ENCODE peak calls at places on chromosomes 2 and 18, in five cellular contexts. One of them, this sample, is unnamed.

GRCh38 chr2:118848381-118849225 is 1.2 kb upstream of the EN1 start:
- DNase-seq in HCT116: no peak
- DNase-seq in HepG2: no peak
- DNase-seq in SK-N-SH: peak
- DNase-seq in GM12878: no peak
- DNase-seq in this sample: no peak

GRCh38 chr2:1746174-1747064 is 2.1 kb upstream of the PXDN start:
- DNase-seq in HCT116: no peak
- DNase-seq in HepG2: no peak
- DNase-seq in SK-N-SH: no peak
- DNase-seq in GM12878: no peak
- DNase-seq in this sample: no peak

GRCh38 chr2:66462196-66462825 is 27.4 kb downstream of the MEIS1 start:
- DNase-seq in HCT116: no peak
- DNase-seq in HepG2: no peak
- DNase-seq in SK-N-SH: no peak
- DNase-seq in GM12878: no peak
- DNase-seq in this sample: no peak

GRCh38 chr2:217396165-217396564 is 536.3 kb upstream of the TNP1 start:
- DNase-seq in HCT116: no peak
- DNase-seq in HepG2: no peak
- DNase-seq in SK-N-SH: no peak
- DNase-seq in GM12878: no peak
- DNase-seq in this sample: no peak

GRCh38 chr2:31354837-31355236 is 59.7 kb downstream of the XDH start:
- DNase-seq in HCT116: peak
- DNase-seq in HepG2: no peak
- DNase-seq in SK-N-SH: no peak
- DNase-seq in GM12878: no peak
- DNase-seq in this sample: no peak

GRCh38 chr2:189835855-189836558 is 51.8 kb downstream of the PMS1 start:
- DNase-seq in HCT116: no peak
- DNase-seq in HepG2: no peak
- DNase-seq in SK-N-SH: no peak
- DNase-seq in GM12878: no peak
- DNase-seq in this sample: no peak

GRCh38 chr2:4914551-4914950 is 777.6 kb upstream of the SOX11 start:
- DNase-seq in HCT116: no peak
- DNase-seq in HepG2: no peak
- DNase-seq in SK-N-SH: no peak
- DNase-seq in GM12878: no peak
- DNase-seq in this sample: no peak

GRCh38 chr2:23409246-23409645 is 24.3 kb downstream of the KLHL29 start:
- DNase-seq in HCT116: no peak
- DNase-seq in HepG2: no peak
- DNase-seq in SK-N-SH: no peak
- DNase-seq in GM12878: no peak
- DNase-seq in this sample: no peak

GRCh38 chr2:241254904-241255351 is 60.5 kb downstream of the HDLBP start:
- DNase-seq in HCT116: no peak
- DNase-seq in HepG2: no peak
- DNase-seq in SK-N-SH: no peak
- DNase-seq in GM12878: no peak
- DNase-seq in this sample: no peak

GRCh38 chr2:96356889-96357288 is 21.3 kb downstream of the NCAPH start:
- DNase-seq in HCT116: no peak
- DNase-seq in HepG2: no peak
- DNase-seq in SK-N-SH: no peak
- DNase-seq in GM12878: no peak
- DNase-seq in this sample: no peak

GRCh38 chr2:127196549-127196948 is 23.6 kb downstream of the CYP27C1 start:
- DNase-seq in HCT116: no peak
- DNase-seq in HepG2: no peak
- DNase-seq in SK-N-SH: no peak
- DNase-seq in GM12878: no peak
- DNase-seq in this sample: no peak

GRCh38 chr2:23096905-23097602 is 287.9 kb upstream of the KLHL29 start:
- DNase-seq in HCT116: no peak
- DNase-seq in HepG2: no peak
- DNase-seq in SK-N-SH: no peak
- DNase-seq in GM12878: no peak
- DNase-seq in this sample: no peak

GRCh38 chr2:127054996-127055785 is 51.8 kb downstream of the BIN1 start:
- DNase-seq in HCT116: no peak
- DNase-seq in HepG2: no peak
- DNase-seq in SK-N-SH: no peak
- DNase-seq in GM12878: no peak
- DNase-seq in this sample: no peak

GRCh38 chr2:37656512-37657423 is 14.7 kb downstream of the CDC42EP3 start:
- DNase-seq in HCT116: no peak
- DNase-seq in HepG2: no peak
- DNase-seq in SK-N-SH: no peak
- DNase-seq in GM12878: no peak
- DNase-seq in this sample: no peak

GRCh38 chr2:70095833-70096670 is 8.8 kb downstream of the PCBP1 start:
- DNase-seq in HCT116: no peak
- DNase-seq in HepG2: no peak
- DNase-seq in SK-N-SH: no peak
- DNase-seq in GM12878: no peak
- DNase-seq in this sample: no peak

GRCh38 chr2:226707500-226707899 is 92.1 kb downstream of the IRS1 start:
- DNase-seq in HCT116: no peak
- DNase-seq in HepG2: no peak
- DNase-seq in SK-N-SH: no peak
- DNase-seq in GM12878: no peak
- DNase-seq in this sample: no peak

GRCh38 chr18:55214534-55214933 is 255.3 kb upstream of the CCDC68 start:
- DNase-seq in HCT116: no peak
- DNase-seq in HepG2: no peak
- DNase-seq in SK-N-SH: no peak
- DNase-seq in GM12878: no peak
- DNase-seq in this sample: no peak

DNA sequence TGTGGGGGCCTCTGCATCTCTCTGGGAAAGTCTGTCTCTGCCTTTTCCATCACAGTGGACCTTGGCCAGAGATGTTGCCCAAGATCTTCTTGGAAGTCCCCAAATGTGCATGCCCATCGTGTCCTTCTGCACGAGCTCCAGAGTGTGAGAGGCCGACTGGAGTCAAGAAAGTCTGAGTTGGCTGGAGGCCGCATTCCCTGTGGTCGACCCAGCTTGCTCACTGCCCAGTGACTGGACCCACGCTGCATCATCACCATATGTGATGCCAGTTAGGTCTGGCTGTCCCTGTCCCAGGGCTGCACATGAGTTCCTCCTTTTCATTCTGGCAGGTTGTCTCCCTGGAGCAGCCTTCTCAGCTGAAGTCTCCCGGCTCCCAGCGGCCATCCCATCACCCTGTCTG is 93.8 kb downstream of the ARL4C start:
- DNase-seq in HCT116: no peak
- DNase-seq in HepG2: no peak
- DNase-seq in SK-N-SH: no peak
- DNase-seq in GM12878: no peak
- DNase-seq in this sample: no peak
- TF ChIP-seq ZBTB33 in HCT116: no peak
- TF ChIP-seq ZBTB33 in HepG2: no peak
- TF ChIP-seq ZBTB33 in SK-N-SH: no peak
- TF ChIP-seq ZBTB33 in GM12878: no peak
- TF ChIP-seq ZBTB33 in this sample: no peak

DNA sequence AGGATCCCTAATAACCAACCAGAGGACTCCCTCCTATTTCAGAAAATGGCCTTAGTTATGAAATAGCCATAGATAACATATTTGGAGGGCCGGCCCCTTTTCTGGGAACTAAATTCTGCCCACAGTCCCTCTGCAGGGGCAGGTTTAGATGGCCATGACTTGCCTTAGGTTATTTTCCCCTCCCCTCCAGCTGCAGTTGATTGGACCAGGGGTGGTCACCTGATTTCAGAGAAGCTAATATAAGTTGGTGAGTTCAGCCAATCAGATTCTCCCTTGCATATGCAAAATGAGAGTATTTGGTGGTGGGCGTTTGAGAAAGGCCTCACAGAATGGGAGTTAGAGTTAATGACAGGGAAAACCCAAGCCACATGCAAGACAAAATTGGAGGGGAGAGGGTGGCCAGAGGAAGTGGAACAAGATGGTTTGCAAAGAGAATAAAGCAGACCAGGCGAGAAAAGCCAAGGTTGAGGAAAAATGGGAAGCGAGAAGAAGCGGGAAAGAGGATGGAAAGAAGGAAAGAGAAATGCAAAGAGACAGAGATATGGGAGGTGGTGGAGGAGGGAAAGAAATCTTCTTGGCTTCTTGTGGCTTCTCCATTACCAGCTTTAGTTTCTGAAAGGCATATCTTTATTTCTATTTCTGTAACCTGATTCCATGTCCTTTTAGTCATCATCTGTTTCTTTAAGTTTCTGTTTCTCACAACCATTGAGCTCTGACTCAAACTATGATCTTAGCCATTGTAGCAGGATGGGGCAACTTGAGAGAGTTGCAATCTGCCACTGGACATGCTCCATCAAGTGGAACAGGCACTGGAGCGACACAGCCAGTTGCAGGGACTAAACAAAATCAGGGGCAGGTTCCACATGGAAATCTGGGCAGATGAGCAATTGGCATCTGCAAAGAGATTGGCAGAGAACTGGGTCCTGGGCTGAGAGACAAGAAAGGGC is 108.1 kb upstream of the SIX3 start:
- DNase-seq in HCT116: no peak
- DNase-seq in HepG2: no peak
- DNase-seq in SK-N-SH: no peak
- DNase-seq in GM12878: peak
- DNase-seq in this sample: no peak
- TF ChIP-seq ZBTB33 in HCT116: no peak
- TF ChIP-seq ZBTB33 in HepG2: no peak
- TF ChIP-seq ZBTB33 in SK-N-SH: no peak
- TF ChIP-seq ZBTB33 in GM12878: no peak
- TF ChIP-seq ZBTB33 in this sample: no peak

GRCh38 chr2:173118385-173118784 is 42.7 kb downstream of the MAP3K20 start:
- DNase-seq in HCT116: no peak
- DNase-seq in HepG2: no peak
- DNase-seq in SK-N-SH: no peak
- DNase-seq in GM12878: no peak
- DNase-seq in this sample: no peak
- TF ChIP-seq ZBTB33 in HCT116: no peak
- TF ChIP-seq ZBTB33 in HepG2: no peak
- TF ChIP-seq ZBTB33 in SK-N-SH: no peak
- TF ChIP-seq ZBTB33 in GM12878: no peak
- TF ChIP-seq ZBTB33 in this sample: no peak

GRCh38 chr2:231613054-231613654 is 20.5 kb downstream of the TEX44 start:
- DNase-seq in HCT116: no peak
- DNase-seq in HepG2: peak
- DNase-seq in SK-N-SH: no peak
- DNase-seq in GM12878: no peak
- DNase-seq in this sample: no peak

GRCh38 chr2:231613655-231614558 is 21.2 kb downstream of the TEX44 start:
- DNase-seq in HCT116: peak
- DNase-seq in HepG2: peak
- DNase-seq in SK-N-SH: peak
- DNase-seq in GM12878: peak
- DNase-seq in this sample: peak

GRCh38 chr2:231611273-231612198 is 18.9 kb downstream of the TEX44 start:
- DNase-seq in HCT116: peak
- DNase-seq in HepG2: peak
- DNase-seq in SK-N-SH: no peak
- DNase-seq in GM12878: no peak
- DNase-seq in this sample: peak

GRCh38 chr2:231614559-231615057 is 21.9 kb downstream of the TEX44 start:
- DNase-seq in HCT116: no peak
- DNase-seq in HepG2: no peak
- DNase-seq in SK-N-SH: peak
- DNase-seq in GM12878: no peak
- DNase-seq in this sample: no peak

GRCh38 chr2:231612199-231613053 is 19.8 kb downstream of the TEX44 start:
- DNase-seq in HCT116: peak
- DNase-seq in HepG2: peak
- DNase-seq in SK-N-SH: peak
- DNase-seq in GM12878: peak
- DNase-seq in this sample: peak
- TF ChIP-seq ZBTB33 in HCT116: peak
- TF ChIP-seq ZBTB33 in HepG2: no peak
- TF ChIP-seq ZBTB33 in SK-N-SH: peak
- TF ChIP-seq ZBTB33 in GM12878: no peak
- TF ChIP-seq ZBTB33 in this sample: peak

DNA sequence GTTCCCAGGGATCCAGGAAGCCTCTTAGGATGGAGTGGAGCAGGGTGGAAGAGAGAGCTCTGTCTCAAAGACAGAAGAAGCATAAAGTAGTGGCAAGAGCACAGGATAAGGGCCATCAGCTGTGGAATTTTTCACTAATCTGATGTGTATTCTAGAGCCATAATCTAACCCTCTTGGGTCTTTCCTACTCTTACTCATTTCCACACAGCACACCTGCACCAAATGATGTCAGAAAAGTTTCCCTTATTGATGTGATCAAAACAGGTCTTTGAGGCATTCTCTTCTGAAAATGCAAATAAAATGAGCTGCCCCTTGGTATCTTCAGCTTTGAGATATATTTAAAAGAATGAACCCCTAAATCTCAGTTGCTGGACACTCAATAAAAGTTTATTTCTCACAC is 415.1 kb upstream of the CHST9 start:
- DNase-seq in HCT116: no peak
- DNase-seq in HepG2: no peak
- DNase-seq in SK-N-SH: no peak
- DNase-seq in GM12878: no peak
- DNase-seq in this sample: no peak
- TF ChIP-seq ZBTB33 in HCT116: no peak
- TF ChIP-seq ZBTB33 in HepG2: no peak
- TF ChIP-seq ZBTB33 in SK-N-SH: no peak
- TF ChIP-seq ZBTB33 in GM12878: no peak
- TF ChIP-seq ZBTB33 in this sample: no peak

GRCh38 chr2:19362094-19362649 is 3.7 kb upstream of the OSR1 start:
- DNase-seq in HCT116: no peak
- DNase-seq in HepG2: no peak
- DNase-seq in SK-N-SH: peak
- DNase-seq in GM12878: no peak
- DNase-seq in this sample: no peak
- TF ChIP-seq ZBTB33 in HCT116: no peak
- TF ChIP-seq ZBTB33 in HepG2: no peak
- TF ChIP-seq ZBTB33 in SK-N-SH: no peak
- TF ChIP-seq ZBTB33 in GM12878: no peak
- TF ChIP-seq ZBTB33 in this sample: no peak

GRCh38 chr2:44136186-44136585 is 32.5 kb upstream of the PPM1B start:
- DNase-seq in HCT116: no peak
- DNase-seq in HepG2: no peak
- DNase-seq in SK-N-SH: no peak
- DNase-seq in GM12878: no peak
- DNase-seq in this sample: no peak
- TF ChIP-seq ZBTB33 in HCT116: no peak
- TF ChIP-seq ZBTB33 in HepG2: no peak
- TF ChIP-seq ZBTB33 in SK-N-SH: no peak
- TF ChIP-seq ZBTB33 in GM12878: no peak
- TF ChIP-seq ZBTB33 in this sample: no peak

DNA sequence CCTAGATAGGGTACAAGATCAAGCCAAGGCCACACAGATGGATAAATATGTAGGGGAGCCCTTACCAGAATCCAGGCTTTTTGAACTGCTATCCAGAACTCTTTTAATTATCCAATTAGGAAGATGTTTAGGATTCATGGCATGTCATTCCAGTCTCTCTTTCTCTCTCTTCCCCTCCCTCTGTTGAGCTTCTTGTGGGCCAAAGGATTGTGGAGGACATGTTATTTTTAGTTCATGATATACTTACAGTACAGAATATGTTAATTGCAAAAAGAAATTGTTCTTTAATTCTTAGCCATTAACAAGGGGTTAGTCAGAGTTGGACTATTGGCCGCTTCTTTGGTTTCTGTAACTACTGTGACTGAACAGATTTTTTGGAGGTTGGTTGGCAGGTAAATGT is 113.0 kb downstream of the SETBP1 start:
- DNase-seq in HCT116: no peak
- DNase-seq in HepG2: no peak
- DNase-seq in SK-N-SH: no peak
- DNase-seq in GM12878: no peak
- DNase-seq in this sample: no peak
- TF ChIP-seq ZBTB33 in HCT116: no peak
- TF ChIP-seq ZBTB33 in HepG2: no peak
- TF ChIP-seq ZBTB33 in SK-N-SH: no peak
- TF ChIP-seq ZBTB33 in GM12878: no peak
- TF ChIP-seq ZBTB33 in this sample: no peak

This sample was measured in K562.